ENCODE peak calls at places on chromosome 6, in seven cellular contexts. U is psoas muscle; R is effector memory CD8-positive, alpha-beta T cell; F is right cardiac atrium; C is activated T-cell treated with anti-CD3 and anti-CD28 coated beads, Interleukin-2, amount 50 U/mL, for 4 hours; V is aorta; D is activated naive CD4-positive, alpha-beta T cell treated with anti-CD3 and anti-CD28 coated beads, Interleukin-2, amount 50 U/mL, for 72 hours. I is an unnamed sample.

GRCh38 chr6:24385536-24386269 is 17.0 kb upstream of the MRS2 start:
- ATAC-seq in R (no peak), U (no peak), F (no peak), C (no peak), V (no peak), D (no peak), I (no peak)

GRCh38 chr6:12200025-12200424 is 90.1 kb upstream of the EDN1 start:
- ATAC-seq in R (no peak), U (no peak), V (no peak), C (no peak), F (no peak), D (no peak), I (no peak)

GRCh38 chr6:32432050-32432450 is 7.6 kb upstream of the HLA-DRA start:
- ATAC-seq in F (no peak), D (no peak), C (no peak), V (no peak), R (peak), U (no peak), I (no peak)

GRCh38 chr6:152635949-152636674 is 1.1 kb downstream of the SYNE1 start:
- ATAC-seq in F (peak), R (peak), D (peak), C (peak), V (peak), U (peak), I (peak)

GRCh38 chr6:85323435-85324040 is 126.3 kb upstream of the NT5E start:
- ATAC-seq in U (no peak), C (no peak), D (peak), F (peak), R (peak), V (peak), I (no peak)

GRCh38 chr6:139126255-139126654 is 8.6 kb upstream of the HECA start:
- ATAC-seq in R (peak), F (peak), V (peak), U (peak), D (peak), C (peak), I (no peak)

GRCh38 chr6:117555882-117556498 is 46.3 kb downstream of the GOPC start:
- ATAC-seq in C (no peak), F (peak), R (peak), D (no peak), U (no peak), V (peak), I (peak)

GRCh38 chr6:117232191-117232590 is 33.2 kb upstream of the VGLL2 start:
- ATAC-seq in V (no peak), U (peak), R (no peak), F (no peak), D (no peak), C (no peak), I (no peak)

GRCh38 chr6:145480024-145480423 is 255.3 kb downstream of the EPM2A start:
- ATAC-seq in D (no peak), U (no peak), F (no peak), V (no peak), C (no peak), R (no peak), I (no peak)

GRCh38 chr6:36120979-36121706 is 9.2 kb upstream of the MAPK13 start:
- ATAC-seq in U (peak), R (peak), C (peak), F (peak), D (peak), V (peak), I (peak)